ENCODE peak calls at places on chromosomes 1 and 21, in nine cellular contexts. C is ovary, I is HepG2, U is tibial nerve, N is esophagus muscularis mucosa, O is sigmoid colon, X is A549, M is transverse colon, A is SK-N-SH. D is an unnamed sample.

GRCh38 chr1:26283871-26284596 is 4.1 kb downstream of the SH3BGRL3 start:
- DNase-seq in U (no peak), I (no peak), C (no peak), A (no peak), M (no peak), X (no peak), N (no peak), O (no peak), D (no peak)

GRCh38 chr1:115283249-115283648 is 54.8 kb downstream of the NGF start:
- DNase-seq in M (no peak), C (no peak), I (no peak), U (no peak), X (no peak), A (no peak), O (no peak), N (no peak), D (no peak)

GRCh38 chr1:227950735-227951224 is 3.0 kb upstream of the WNT9A start:
- DNase-seq in C (no peak), N (no peak), M (no peak), A (no peak), U (no peak), I (no peak), O (peak), X (no peak), D (no peak)

GRCh38 chr1:4144349-4144971 is 244.4 kb upstream of the C1orf174 start:
- DNase-seq in O (no peak), I (no peak), U (no peak), A (no peak), X (no peak), M (no peak), N (no peak), C (no peak), D (no peak)

GRCh38 chr1:180515857-180516388 is 13.5 kb upstream of the ACBD6 start:
- DNase-seq in M (peak), U (peak), I (peak), C (peak), X (peak), N (no peak), A (peak), O (peak), D (peak)

GRCh38 chr1:228314658-228315483 is 91.8 kb downstream of the TRIM11 start:
- DNase-seq in A (no peak), U (no peak), I (no peak), X (no peak), N (no peak), O (no peak), C (peak), M (no peak), D (peak)

GRCh38 chr1:169892819-169893644 is 664 bp downstream of the SCYL3 start:
- DNase-seq in A (no peak), N (no peak), O (peak), M (peak), I (no peak), U (peak), X (peak), C (peak), D (no peak)

GRCh38 chr1:244963231-244963826 is 99.0 kb upstream of the HNRNPU start:
- DNase-seq in N (no peak), A (no peak), O (no peak), C (no peak), U (no peak), X (no peak), M (no peak), I (no peak), D (no peak)

GRCh38 chr1:1069711-1070676 is 4.1 kb downstream of the RNF223 start:
- DNase-seq in X (no peak), I (peak), U (no peak), M (no peak), O (no peak), C (no peak), N (no peak), A (no peak), D (no peak)

GRCh38 chr1:96253281-96254035 is 468.1 kb upstream of the PTBP2 start:
- DNase-seq in U (no peak), I (no peak), M (no peak), N (no peak), A (no peak), O (no peak), C (no peak), X (no peak), D (no peak)

GRCh38 chr1:33143698-33144097 is 38.1 kb downstream of the TRIM62 start:
- DNase-seq in X (no peak), M (no peak), I (no peak), N (no peak), U (no peak), A (no peak), O (no peak), C (no peak), D (no peak)

GRCh38 chr1:227738820-227739219 is 3.6 kb downstream of the SNAP47 start:
- DNase-seq in C (no peak), N (no peak), A (no peak), O (no peak), X (no peak), I (no peak), U (no peak), M (no peak), D (no peak)

GRCh38 chr1:154869351-154870116 is 547 bp downstream of the KCNN3 start:
- DNase-seq in X (no peak), N (no peak), O (peak), U (peak), I (no peak), M (peak), C (peak), A (peak), D (no peak)

GRCh38 chr1:49408346-49408745 is 615.4 kb downstream of the AGBL4 start:
- DNase-seq in C (no peak), O (no peak), N (no peak), I (no peak), X (no peak), U (no peak), M (no peak), A (no peak), D (no peak)

GRCh38 chr1:54052470-54052933 is 502 bp downstream of the TMEM59 start:
- DNase-seq in U (peak), C (peak), X (peak), N (no peak), M (peak), I (peak), O (no peak), A (peak), D (peak)

GRCh38 chr1:47533176-47534039 is 95.6 kb downstream of the FOXD2 start:
- DNase-seq in I (no peak), O (peak), C (peak), A (peak), N (no peak), U (peak), M (peak), X (no peak), D (peak)

GRCh38 chr1:113488576-113489177 is 98.4 kb downstream of the MAGI3 start:
- DNase-seq in O (no peak), N (no peak), I (peak), U (no peak), A (no peak), M (no peak), C (no peak), X (no peak), D (no peak)

GRCh38 chr1:64093941-64094340 is 109.5 kb upstream of the UBE2U start:
- DNase-seq in C (no peak), N (no peak), I (no peak), M (no peak), U (no peak), O (no peak), A (no peak), X (no peak), D (no peak)

GRCh38 chr1:153921803-153922075 is 1.0 kb downstream of the GATAD2B start:
- DNase-seq in O (no peak), U (no peak), N (no peak), C (no peak), M (peak), I (no peak), X (no peak), A (peak), D (no peak)

GRCh38 chr1:159779403-159779851 is 1.3 kb upstream of the DUSP23 start:
- DNase-seq in A (no peak), M (no peak), O (no peak), I (no peak), C (peak), N (no peak), U (peak), X (no peak), D (no peak)

GRCh38 chr1:186957339-186957738 is 128.6 kb downstream of the PLA2G4A start:
- DNase-seq in N (no peak), C (no peak), X (no peak), A (no peak), O (no peak), I (no peak), U (peak), M (no peak), D (no peak)

DNA sequence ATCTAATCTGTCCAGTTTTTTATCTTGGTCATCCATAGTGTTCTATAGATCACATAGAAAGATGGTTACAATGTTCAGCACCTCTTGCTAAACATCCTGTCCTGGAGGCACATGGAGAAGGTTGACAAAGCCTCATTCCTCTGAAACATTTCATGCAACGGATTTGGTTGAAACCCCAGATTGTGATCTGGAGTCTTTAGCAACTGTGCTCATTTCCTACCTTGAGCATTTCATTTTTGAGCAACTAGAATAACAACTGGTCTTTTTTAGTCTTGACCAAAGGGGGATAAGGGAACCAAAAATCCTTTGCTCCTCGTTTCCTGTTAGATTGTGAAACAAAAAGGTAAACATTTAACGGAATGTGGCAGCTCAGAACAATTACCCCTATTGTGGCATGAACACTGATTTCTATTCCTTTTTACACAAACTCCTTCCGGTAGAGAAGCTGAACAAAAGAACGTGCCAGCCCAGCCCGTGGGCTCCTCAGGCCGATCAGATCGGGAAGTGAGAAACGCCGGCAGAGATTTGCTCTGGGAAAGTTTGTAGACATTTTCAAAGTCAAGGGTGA is 94.7 kb upstream of the ERRFI1 start:
- DNase-seq in I (peak), N (no peak), C (peak), A (no peak), X (peak), O (no peak), M (no peak), U (no peak), D (peak)
- TF ChIP-seq EP300 in I (peak), N (no peak), C (peak), A (no peak), X (no peak), O (no peak), M (no peak), U (no peak), D (no peak)

DNA sequence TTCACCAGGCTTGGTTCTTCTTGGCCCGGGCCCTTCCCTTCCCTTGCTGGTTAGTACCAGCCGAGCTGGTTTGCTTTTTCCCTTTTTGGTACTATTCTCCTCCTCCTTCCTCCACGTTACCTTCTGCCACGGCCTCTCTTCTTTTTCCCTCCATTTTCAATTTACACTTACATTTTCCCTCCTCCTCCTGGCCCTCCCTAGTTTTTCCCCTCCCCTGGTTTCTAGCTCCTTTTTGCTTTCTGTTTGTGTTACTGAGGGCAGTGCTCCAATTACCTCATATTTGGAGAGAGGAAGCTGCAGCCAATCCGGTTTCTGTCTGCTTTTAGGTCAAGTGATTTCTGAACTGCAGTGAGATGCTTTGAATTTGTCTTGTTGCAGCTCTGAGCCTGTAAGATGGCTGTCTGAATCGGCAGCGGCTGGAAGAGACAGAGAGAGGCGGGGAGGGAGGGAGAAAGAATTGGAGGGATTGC is 63.7 kb downstream of the MACF1 start:
- DNase-seq in O (peak), N (no peak), A (no peak), U (peak), M (peak), X (no peak), I (no peak), C (peak), D (no peak)
- TF ChIP-seq EP300 in O (no peak), N (no peak), A (no peak), U (no peak), M (no peak), X (no peak), I (no peak), C (no peak), D (no peak)

DNA sequence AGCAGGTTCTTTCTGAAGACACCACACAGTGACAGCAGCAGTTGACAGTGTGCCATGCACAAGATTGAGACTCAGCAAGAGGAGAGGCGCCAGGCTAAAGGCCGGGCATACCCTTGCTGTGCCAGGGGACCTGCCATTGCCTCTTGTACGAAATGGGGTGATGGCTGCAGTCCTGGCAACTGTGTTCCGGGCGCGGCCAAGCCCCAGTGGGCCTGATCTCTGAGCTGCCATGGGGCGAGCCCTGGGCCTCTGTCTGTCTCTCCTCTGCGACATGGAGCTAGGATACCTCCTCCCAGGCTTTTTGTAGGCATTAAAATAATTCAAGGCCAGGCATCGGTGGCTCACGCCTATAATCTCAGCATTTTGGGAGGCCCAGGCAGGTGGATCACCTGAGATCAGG is 9.6 kb upstream of the TRAPPC10 start:
- DNase-seq in X (no peak), M (no peak), A (no peak), O (no peak), N (no peak), U (no peak), I (no peak), C (no peak), D (no peak)
- TF ChIP-seq EP300 in X (no peak), M (no peak), A (no peak), O (no peak), N (no peak), U (no peak), I (no peak), C (no peak), D (no peak)

GRCh38 chr21:36127977-36128376 is 6.9 kb upstream of the CBR3 start:
- DNase-seq in M (no peak), O (peak), I (no peak), X (no peak), A (no peak), N (no peak), C (no peak), U (no peak), D (no peak)
- TF ChIP-seq EP300 in M (no peak), O (no peak), I (no peak), X (no peak), A (no peak), N (no peak), C (no peak), U (no peak), D (no peak)

DNA sequence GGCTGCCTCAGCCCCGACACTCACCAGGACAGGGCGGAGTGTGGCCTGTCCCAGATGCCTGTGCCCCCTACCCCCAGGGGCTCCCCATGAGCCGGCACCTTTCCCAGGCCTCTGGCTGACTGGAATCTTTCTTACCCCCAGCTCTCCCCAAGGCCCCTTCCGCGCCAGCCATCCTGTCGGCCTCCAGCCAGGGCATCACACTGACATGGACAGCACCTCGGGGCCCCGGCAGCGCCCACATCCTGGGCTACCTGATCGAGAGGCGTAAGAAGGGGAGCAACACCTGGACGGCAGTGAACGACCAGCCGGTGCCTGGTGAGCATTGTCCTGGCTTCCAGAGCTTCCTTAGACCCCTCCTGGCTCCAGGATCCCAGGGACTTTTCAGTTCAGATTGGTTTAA is 26.5 kb downstream of the IGFN1 start:
- DNase-seq in M (no peak), N (no peak), A (no peak), U (no peak), I (no peak), X (no peak), C (no peak), O (no peak), D (no peak)
- TF ChIP-seq EP300 in M (no peak), N (no peak), A (no peak), U (no peak), I (no peak), X (no peak), C (no peak), O (no peak), D (no peak)

DNA sequence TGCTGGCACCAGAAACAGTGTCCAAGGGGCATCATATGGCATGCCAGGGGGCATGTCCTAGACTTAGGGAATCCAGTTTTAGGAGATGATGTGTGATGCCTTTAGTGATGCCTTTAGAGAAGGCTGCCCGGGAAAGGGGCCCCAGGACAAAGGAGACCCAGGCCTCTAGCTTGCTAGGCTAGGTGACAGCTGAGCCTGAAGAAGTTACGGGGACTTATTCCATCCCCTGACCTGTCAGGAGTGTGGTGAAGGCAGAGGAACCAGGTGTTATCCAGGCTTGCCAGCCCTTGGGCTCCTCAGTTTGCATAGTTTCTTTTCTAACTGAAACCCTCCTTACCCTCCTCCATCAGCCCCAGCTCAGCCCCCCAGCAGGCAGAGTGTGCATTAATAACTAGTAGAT is 269.7 kb upstream of the CSF3R start:
- DNase-seq in U (no peak), A (no peak), X (no peak), I (no peak), C (no peak), O (no peak), M (no peak), N (no peak), D (no peak)
- TF ChIP-seq EP300 in U (no peak), A (no peak), X (no peak), I (no peak), C (no peak), O (no peak), M (no peak), N (no peak), D (no peak)

GRCh38 chr1:19255288-19255687 is 3.7 kb downstream of the MRTO4 start:
- DNase-seq in A (no peak), M (no peak), N (no peak), U (no peak), X (no peak), I (no peak), C (no peak), O (no peak), D (no peak)

GRCh38 chr1:19258353-19258752 is 6.7 kb downstream of the MRTO4 start:
- DNase-seq in O (no peak), C (no peak), A (no peak), M (no peak), X (no peak), I (no peak), U (no peak), N (no peak), D (no peak)

GRCh38 chr1:19260211-19261138 is 8.9 kb downstream of the MRTO4 start:
- DNase-seq in X (peak), O (no peak), I (no peak), M (peak), C (no peak), U (no peak), N (no peak), A (no peak), D (peak)

GRCh38 chr1:19254416-19254815 is 2.8 kb downstream of the MRTO4 start:
- DNase-seq in X (no peak), U (no peak), M (no peak), N (no peak), I (no peak), C (no peak), A (no peak), O (no peak), D (no peak)

GRCh38 chr1:19257178-19257914 is 5.7 kb downstream of the MRTO4 start:
- DNase-seq in O (no peak), U (no peak), A (no peak), N (no peak), C (no peak), X (no peak), M (no peak), I (no peak), D (no peak)
- TF ChIP-seq EP300 in O (no peak), U (no peak), A (no peak), N (no peak), C (no peak), X (no peak), M (no peak), I (no peak), D (no peak)

DNA sequence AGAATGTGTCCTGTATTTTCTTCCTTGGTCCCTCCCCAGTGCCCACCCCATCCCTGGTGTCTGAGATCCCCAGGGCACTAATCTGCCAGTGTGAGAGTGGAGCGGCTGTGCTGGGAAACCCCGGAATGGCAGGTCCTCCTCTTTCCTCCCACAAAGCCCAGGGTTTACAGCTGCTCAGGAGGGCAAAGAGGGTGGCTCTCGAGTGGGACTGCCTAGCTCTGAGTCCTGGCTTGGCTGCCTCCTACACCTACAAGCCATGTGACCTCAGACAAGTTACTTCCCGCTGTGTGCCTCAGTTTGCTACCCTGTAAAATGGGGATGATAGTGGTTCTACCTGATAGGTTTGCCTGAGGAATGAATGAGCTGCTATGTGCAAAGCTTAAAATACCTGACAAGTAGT is 29.6 kb upstream of the IFNLR1 start:
- DNase-seq in U (no peak), N (no peak), C (no peak), I (no peak), O (no peak), A (no peak), X (no peak), M (no peak), D (no peak)
- TF ChIP-seq EP300 in U (no peak), N (no peak), C (no peak), I (no peak), O (no peak), A (no peak), X (no peak), M (no peak), D (no peak)

GRCh38 chr1:3084154-3084553 is 15.2 kb downstream of the PRDM16 start:
- DNase-seq in O (no peak), N (no peak), X (no peak), A (no peak), I (no peak), M (no peak), C (no peak), U (no peak), D (no peak)

GRCh38 chr1:3087049-3087448 is 18.0 kb downstream of the PRDM16 start:
- DNase-seq in O (no peak), I (no peak), X (no peak), A (no peak), C (no peak), U (no peak), N (no peak), M (no peak), D (no peak)

GRCh38 chr1:3086272-3086671 is 17.3 kb downstream of the PRDM16 start:
- DNase-seq in I (no peak), C (no peak), M (no peak), X (no peak), A (no peak), O (no peak), U (no peak), N (no peak), D (no peak)

GRCh38 chr1:3084726-3085125 is 15.7 kb downstream of the PRDM16 start:
- DNase-seq in C (no peak), U (no peak), M (no peak), N (no peak), I (no peak), O (no peak), X (no peak), A (no peak), D (no peak)

DNA sequence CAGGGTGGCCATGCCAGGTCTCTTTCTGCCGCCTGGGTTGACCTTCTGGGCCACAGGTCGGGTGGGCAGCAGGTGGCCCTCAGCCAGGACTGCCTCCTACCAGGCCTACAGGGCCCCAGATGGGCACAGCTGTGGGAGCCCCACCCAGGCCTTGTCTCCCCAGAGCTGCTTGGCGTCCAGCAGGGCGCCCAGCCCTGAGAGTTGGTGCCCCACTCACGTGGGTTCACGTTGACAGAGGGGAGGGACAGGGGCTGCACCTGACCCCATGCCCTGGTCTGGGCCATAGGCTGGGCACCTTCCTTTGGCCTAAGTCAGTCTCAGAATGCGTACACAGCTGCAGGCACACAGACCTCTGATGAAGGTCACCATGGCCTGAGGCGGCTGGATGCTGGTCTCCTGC is 16.7 kb downstream of the PRDM16 start:
- DNase-seq in O (no peak), N (no peak), C (no peak), M (no peak), I (no peak), X (no peak), A (no peak), U (no peak), D (no peak)
- TF ChIP-seq EP300 in O (no peak), N (no peak), C (no peak), M (no peak), I (no peak), X (no peak), A (no peak), U (no peak), D (no peak)